ENCODE peak calls at places on chromosomes 11 and 22, in four cellular contexts. T is H1, L is GM12878, S is IMR-90. B is an unnamed sample.

GRCh38 chr11:77752518-77752917 is 68.0 kb downstream of the RSF1 start:
- DNase-seq in T (no peak), L (no peak), S (peak), B (no peak)

GRCh38 chr22:37904572-37905533 is 1.2 kb upstream of the MICALL1 start:
- DNase-seq in T (peak), L (no peak), S (peak), B (peak)

GRCh38 chr11:62508336-62509058 is 38.1 kb downstream of the AHNAK start:
- DNase-seq in T (peak), L (no peak), S (peak), B (peak)

GRCh38 chr11:12473366-12473765 is 96.0 kb downstream of the PARVA start:
- DNase-seq in T (no peak), L (no peak), S (no peak), B (no peak)

GRCh38 chr11:7593476-7593875 is 79.7 kb downstream of the PPFIBP2 start:
- DNase-seq in T (no peak), L (no peak), S (no peak), B (no peak)

GRCh38 chr11:28476053-28476452 is 367.9 kb downstream of the METTL15 start:
- DNase-seq in T (no peak), L (no peak), S (no peak), B (no peak)

GRCh38 chr11:11978098-11978637 is 30.3 kb downstream of the DKK3 start:
- DNase-seq in T (no peak), L (no peak), S (no peak), B (no peak)

GRCh38 chr11:12724301-12725046 is 50.3 kb downstream of the TEAD1 start:
- DNase-seq in T (peak), L (no peak), S (peak), B (peak)

GRCh38 chr11:6991227-6991626 is 28.9 kb downstream of the ZNF214 start:
- DNase-seq in T (no peak), L (no peak), S (no peak), B (no peak)

GRCh38 chr11:112085822-112086421 is 634 bp downstream of the TIMM8B start:
- DNase-seq in T (peak), L (no peak), S (peak), B (peak)

GRCh38 chr11:121550247-121551132 is 97.7 kb upstream of the SORL1-AS1 start:
- DNase-seq in T (no peak), L (no peak), S (peak), B (no peak)

GRCh38 chr11:36075053-36075452 is 131.2 kb downstream of the LDLRAD3 start:
- DNase-seq in T (no peak), L (no peak), S (peak), B (no peak)

GRCh38 chr11:57598831-57599155 is 1.3 kb downstream of the SERPING1 start:
- DNase-seq in T (no peak), L (no peak), S (peak), B (no peak)

GRCh38 chr11:123431619-123432018 is 1.6 kb downstream of the GRAMD1B start:
- DNase-seq in T (no peak), L (no peak), S (peak), B (no peak)

GRCh38 chr22:40244586-40244985 is 66.9 kb downstream of the TNRC6B start:
- DNase-seq in T (no peak), L (no peak), S (no peak), B (no peak)

GRCh38 chr11:101817536-101817935 is 97.3 kb upstream of the CEP126 start:
- DNase-seq in T (no peak), L (no peak), S (no peak), B (no peak)
- TF ChIP-seq CHD1 in T (no peak), L (no peak), S (no peak), B (no peak)

DNA sequence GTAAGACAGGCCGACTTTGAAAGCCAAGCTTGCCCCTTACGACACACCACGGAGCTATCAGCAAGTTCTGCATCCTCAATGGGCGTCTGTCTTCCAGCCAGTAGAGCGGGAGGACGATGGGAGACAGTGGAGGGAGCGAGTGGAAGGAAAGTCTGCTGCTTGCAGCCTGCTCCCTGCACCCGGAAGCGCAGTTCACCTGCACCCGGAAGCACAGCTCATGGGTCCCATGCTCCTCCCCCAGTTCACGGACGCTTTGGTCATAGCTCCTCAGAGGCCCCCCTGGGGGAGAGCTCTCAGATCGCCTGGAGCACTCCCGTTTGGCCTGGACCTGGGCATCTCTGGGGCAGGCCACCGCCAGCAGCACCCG is 51.3 kb downstream of the FBLN1 start:
- DNase-seq in T (no peak), L (no peak), S (no peak), B (peak)
- TF ChIP-seq CHD1 in T (no peak), L (no peak), S (no peak), B (no peak)

DNA sequence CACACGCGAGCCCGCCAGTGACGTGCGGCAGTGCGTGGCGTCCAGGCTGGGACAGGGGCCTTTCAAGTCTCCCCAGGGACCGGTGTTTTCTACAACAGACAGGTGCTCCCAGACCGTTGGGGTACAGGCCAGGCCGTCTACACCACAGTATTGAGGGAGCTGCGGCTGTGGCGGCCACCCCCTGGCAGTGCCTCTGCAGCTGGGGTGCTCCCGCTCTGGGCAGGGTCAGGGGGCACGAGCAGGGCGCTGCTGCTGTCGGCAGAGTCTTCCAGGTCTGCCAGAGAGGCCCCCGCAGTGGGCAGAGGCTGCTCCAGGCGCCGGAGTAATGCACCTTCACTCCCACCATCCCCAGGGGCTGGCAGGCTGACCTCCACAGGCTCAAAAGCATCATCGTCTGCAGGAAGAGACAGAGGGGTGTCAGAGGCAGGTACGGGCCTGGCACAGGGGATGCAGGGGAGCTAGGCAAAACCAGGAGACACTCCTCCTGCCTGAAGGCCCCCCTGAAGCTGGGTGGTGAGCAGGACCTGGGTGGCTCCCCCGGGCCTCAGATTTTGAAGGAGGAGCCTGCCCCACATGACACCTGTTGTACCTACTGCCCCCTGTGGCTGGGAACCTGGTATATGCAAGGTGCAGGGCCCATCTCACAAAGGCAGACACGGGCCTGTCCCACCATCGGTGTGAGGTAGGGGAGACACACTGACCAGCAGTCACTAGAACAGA is 83.3 kb downstream of the DGCR2 start:
- DNase-seq in T (no peak), L (no peak), S (no peak), B (no peak)
- TF ChIP-seq CHD1 in T (no peak), L (no peak), S (no peak), B (no peak)

GRCh38 chr11:102306817-102307814 is 10.2 kb upstream of the BIRC3 start:
- DNase-seq in T (no peak), L (no peak), S (no peak), B (no peak)
- TF ChIP-seq CHD1 in T (no peak), L (no peak), S (no peak), B (no peak)

GRCh38 chr22:17260291-17260690 is 41.1 kb upstream of the ADA2 start:
- DNase-seq in T (no peak), L (no peak), S (no peak), B (no peak)

GRCh38 chr22:17257091-17257490 is 37.9 kb upstream of the ADA2 start:
- DNase-seq in T (no peak), L (no peak), S (no peak), B (no peak)

GRCh38 chr22:17260950-17261349 is 41.7 kb upstream of the ADA2 start:
- DNase-seq in T (no peak), L (no peak), S (no peak), B (no peak)

GRCh38 chr22:17257578-17257977 is 38.3 kb upstream of the ADA2 start:
- DNase-seq in T (no peak), L (no peak), S (no peak), B (no peak)

GRCh38 chr22:17258015-17258827 is 39.0 kb upstream of the ADA2 start:
- DNase-seq in T (peak), L (peak), S (no peak), B (no peak)
- TF ChIP-seq CHD1 in T (no peak), L (no peak), S (no peak), B (no peak)

GRCh38 chr11:114773541-114774338 is 95.4 kb downstream of the NXPE2 start:
- DNase-seq in T (no peak), L (no peak), S (no peak), B (no peak)
- TF ChIP-seq CHD1 in T (no peak), L (no peak), S (no peak), B (no peak)

GRCh38 chr11:125977333-125977732 is 31.5 kb downstream of the VSIG10L2 start:
- DNase-seq in T (no peak), L (no peak), S (no peak), B (no peak)
- TF ChIP-seq CHD1 in T (no peak), L (no peak), S (no peak), B (no peak)

DNA sequence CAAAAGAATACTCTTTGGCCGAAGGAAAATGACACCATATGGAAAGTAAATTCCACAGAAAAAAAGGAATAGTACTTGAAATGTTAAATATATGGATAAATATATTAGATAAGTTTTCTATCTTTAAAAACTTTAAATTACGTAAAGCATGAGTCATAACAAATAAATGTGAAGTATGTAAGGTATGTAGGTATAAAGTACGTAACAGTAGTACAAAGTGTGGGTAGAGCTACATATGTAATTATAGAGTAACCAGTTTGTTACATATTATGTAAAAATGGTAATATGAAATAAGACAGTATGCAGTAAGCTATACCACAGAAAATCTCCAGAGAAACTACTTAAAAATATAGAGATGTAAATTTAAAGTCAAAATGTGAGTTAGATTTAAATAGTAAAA is 582.3 kb upstream of the CHORDC1 start:
- DNase-seq in T (no peak), L (no peak), S (no peak), B (no peak)
- TF ChIP-seq CHD1 in T (no peak), L (no peak), S (no peak), B (no peak)

GRCh38 chr11:64384039-64384737 is 25.2 kb downstream of the RPS6KA4 start:
- DNase-seq in T (no peak), L (no peak), S (no peak), B (no peak)
- TF ChIP-seq CHD1 in T (no peak), L (no peak), S (no peak), B (no peak)

B was measured in K562.